ENCODE peak calls at places on chromosome 4, in four cellular contexts. One of them, this sample, is unnamed.

GRCh38 chr4:184769285-184769825 is 35.5 kb upstream of the CENPU start:
- DNase-seq in erythroblast: no peak
- DNase-seq in Right ventricle myocardium superior: no peak
- DNase-seq in germinal center: no peak
- DNase-seq in this sample: no peak

GRCh38 chr4:79402452-79402851 is 5.6 kb downstream of the GK2 start:
- DNase-seq in Right ventricle myocardium superior: no peak
- DNase-seq in erythroblast: no peak
- DNase-seq in germinal center: no peak
- DNase-seq in this sample: no peak

GRCh38 chr4:3409571-3410091 is 32.1 kb upstream of the HGFAC start:
- DNase-seq in Right ventricle myocardium superior: no peak
- DNase-seq in germinal center: no peak
- DNase-seq in erythroblast: no peak
- DNase-seq in this sample: no peak

GRCh38 chr4:150366487-150366999 is 215.4 kb upstream of the MAB21L2 start:
- DNase-seq in erythroblast: no peak
- DNase-seq in Right ventricle myocardium superior: no peak
- DNase-seq in germinal center: no peak
- DNase-seq in this sample: no peak

GRCh38 chr4:44545781-44546180 is 97.2 kb upstream of the KCTD8 start:
- DNase-seq in germinal center: no peak
- DNase-seq in Right ventricle myocardium superior: no peak
- DNase-seq in erythroblast: no peak
- DNase-seq in this sample: no peak

GRCh38 chr4:147968641-147969040 is 236.8 kb downstream of the ARHGAP10 start:
- DNase-seq in germinal center: no peak
- DNase-seq in erythroblast: no peak
- DNase-seq in Right ventricle myocardium superior: no peak
- DNase-seq in this sample: no peak

GRCh38 chr4:146193628-146194027 is 18.1 kb downstream of the LSM6 start:
- DNase-seq in Right ventricle myocardium superior: no peak
- DNase-seq in germinal center: no peak
- DNase-seq in erythroblast: no peak
- DNase-seq in this sample: no peak

GRCh38 chr4:80710748-80711451 is 319.6 kb upstream of the BMP3 start:
- DNase-seq in Right ventricle myocardium superior: no peak
- DNase-seq in germinal center: no peak
- DNase-seq in erythroblast: no peak
- DNase-seq in this sample: no peak

GRCh38 chr4:67499799-67500198 is 45.5 kb downstream of the CENPC start:
- DNase-seq in Right ventricle myocardium superior: no peak
- DNase-seq in germinal center: no peak
- DNase-seq in erythroblast: no peak
- DNase-seq in this sample: no peak

GRCh38 chr4:44725166-44725565 is 1.2 kb downstream of the GNPDA2 start:
- DNase-seq in erythroblast: no peak
- DNase-seq in Right ventricle myocardium superior: no peak
- DNase-seq in germinal center: no peak
- DNase-seq in this sample: no peak

GRCh38 chr4:8325284-8325973 is 55.9 kb downstream of the HTRA3 start:
- DNase-seq in erythroblast: no peak
- DNase-seq in Right ventricle myocardium superior: peak
- DNase-seq in germinal center: no peak
- DNase-seq in this sample: no peak

GRCh38 chr4:139593091-139593564 is 37.1 kb upstream of the SETD7 start:
- DNase-seq in germinal center: no peak
- DNase-seq in erythroblast: no peak
- DNase-seq in Right ventricle myocardium superior: no peak
- DNase-seq in this sample: no peak

GRCh38 chr4:87270144-87270543 is 49.7 kb upstream of the KLHL8 start:
- DNase-seq in germinal center: no peak
- DNase-seq in Right ventricle myocardium superior: no peak
- DNase-seq in erythroblast: peak
- DNase-seq in this sample: no peak

GRCh38 chr4:14853186-14853946 is 148.9 kb upstream of the CPEB2 start:
- DNase-seq in Right ventricle myocardium superior: no peak
- DNase-seq in germinal center: no peak
- DNase-seq in erythroblast: no peak
- DNase-seq in this sample: no peak

This sample was measured in naive B cell.